ENCODE peak calls at places on chromosomes 1 and 21, in five cellular contexts. One of them, this sample, is unnamed.

GRCh38 chr1:241356519-241357365 is at the start of gene RGS7:
- DNase-seq in right atrium auricular region: no peak
- DNase-seq in cerebellar cortex: peak; percentile 73
- DNase-seq in stimulated activated CD4-positive, alpha-beta T cell treated with anti-CD3 and anti-CD28 coated beads, Interleukin-2, amount 100 ng/mL, for 48 hours: no peak
- DNase-seq in 8988T: peak; percentile 78
- DNase-seq in this sample: peak; percentile 35

GRCh38 chr1:151993734-151994496 is at the start of gene S100A10:
- DNase-seq in cerebellar cortex: no peak
- DNase-seq in right atrium auricular region: peak; percentile 88
- DNase-seq in 8988T: peak; percentile 42
- DNase-seq in stimulated activated CD4-positive, alpha-beta T cell treated with anti-CD3 and anti-CD28 coated beads, Interleukin-2, amount 100 ng/mL, for 48 hours: peak; percentile 50
- DNase-seq in this sample: peak; percentile 77

GRCh38 chr1:199272107-199272506 is 633.3 kb downstream of the PTPRC start:
- DNase-seq in stimulated activated CD4-positive, alpha-beta T cell treated with anti-CD3 and anti-CD28 coated beads, Interleukin-2, amount 100 ng/mL, for 48 hours: no peak
- DNase-seq in 8988T: no peak
- DNase-seq in cerebellar cortex: no peak
- DNase-seq in right atrium auricular region: no peak
- DNase-seq in this sample: peak; percentile 3

GRCh38 chr1:23578311-23578996 is 19.2 kb upstream of the ID3 start:
- DNase-seq in stimulated activated CD4-positive, alpha-beta T cell treated with anti-CD3 and anti-CD28 coated beads, Interleukin-2, amount 100 ng/mL, for 48 hours: no peak
- DNase-seq in right atrium auricular region: no peak
- DNase-seq in 8988T: no peak
- DNase-seq in cerebellar cortex: no peak
- DNase-seq in this sample: no peak

GRCh38 chr1:30877205-30877912 is 31.2 kb downstream of the SDC3 start:
- DNase-seq in 8988T: no peak
- DNase-seq in right atrium auricular region: peak; percentile 91
- DNase-seq in stimulated activated CD4-positive, alpha-beta T cell treated with anti-CD3 and anti-CD28 coated beads, Interleukin-2, amount 100 ng/mL, for 48 hours: no peak
- DNase-seq in cerebellar cortex: no peak
- DNase-seq in this sample: peak; percentile 72

GRCh38 chr1:15430787-15431570 is 7.3 kb upstream of the CTRC start:
- DNase-seq in 8988T: no peak
- DNase-seq in stimulated activated CD4-positive, alpha-beta T cell treated with anti-CD3 and anti-CD28 coated beads, Interleukin-2, amount 100 ng/mL, for 48 hours: peak; percentile 76
- DNase-seq in right atrium auricular region: no peak
- DNase-seq in cerebellar cortex: peak; percentile 56
- DNase-seq in this sample: peak; percentile 88

GRCh38 chr1:161044908-161045748 is 649 bp downstream of the USF1 start:
- DNase-seq in cerebellar cortex: peak; percentile 74
- DNase-seq in right atrium auricular region: peak; percentile 84
- DNase-seq in stimulated activated CD4-positive, alpha-beta T cell treated with anti-CD3 and anti-CD28 coated beads, Interleukin-2, amount 100 ng/mL, for 48 hours: no peak
- DNase-seq in 8988T: peak; percentile 66
- DNase-seq in this sample: peak; percentile 73

GRCh38 chr1:53089478-53090226 is 27.6 kb downstream of the PODN start:
- DNase-seq in 8988T: no peak
- DNase-seq in stimulated activated CD4-positive, alpha-beta T cell treated with anti-CD3 and anti-CD28 coated beads, Interleukin-2, amount 100 ng/mL, for 48 hours: no peak
- DNase-seq in right atrium auricular region: no peak
- DNase-seq in cerebellar cortex: no peak
- DNase-seq in this sample: no peak

GRCh38 chr1:246435421-246436041 is 71.5 kb downstream of the SMYD3 start:
- DNase-seq in cerebellar cortex: no peak
- DNase-seq in 8988T: no peak
- DNase-seq in right atrium auricular region: no peak
- DNase-seq in stimulated activated CD4-positive, alpha-beta T cell treated with anti-CD3 and anti-CD28 coated beads, Interleukin-2, amount 100 ng/mL, for 48 hours: no peak
- DNase-seq in this sample: no peak

GRCh38 chr1:98221926-98222325 is 301.1 kb upstream of the DPYD start:
- DNase-seq in cerebellar cortex: no peak
- DNase-seq in right atrium auricular region: no peak
- DNase-seq in stimulated activated CD4-positive, alpha-beta T cell treated with anti-CD3 and anti-CD28 coated beads, Interleukin-2, amount 100 ng/mL, for 48 hours: no peak
- DNase-seq in 8988T: no peak
- DNase-seq in this sample: no peak

GRCh38 chr21:43809346-43809799 is 20.0 kb downstream of the RRP1 start:
- DNase-seq in cerebellar cortex: no peak
- DNase-seq in stimulated activated CD4-positive, alpha-beta T cell treated with anti-CD3 and anti-CD28 coated beads, Interleukin-2, amount 100 ng/mL, for 48 hours: no peak
- DNase-seq in right atrium auricular region: no peak
- DNase-seq in 8988T: no peak
- DNase-seq in this sample: no peak

GRCh38 chr1:167161242-167161641 is 59.4 kb upstream of the POU2F1 start:
- DNase-seq in 8988T: no peak
- DNase-seq in right atrium auricular region: no peak
- DNase-seq in cerebellar cortex: no peak
- DNase-seq in stimulated activated CD4-positive, alpha-beta T cell treated with anti-CD3 and anti-CD28 coated beads, Interleukin-2, amount 100 ng/mL, for 48 hours: no peak
- DNase-seq in this sample: no peak

GRCh38 chr1:29324771-29325351 is 88.5 kb downstream of the PTPRU start:
- DNase-seq in right atrium auricular region: no peak
- DNase-seq in cerebellar cortex: no peak
- DNase-seq in 8988T: no peak
- DNase-seq in stimulated activated CD4-positive, alpha-beta T cell treated with anti-CD3 and anti-CD28 coated beads, Interleukin-2, amount 100 ng/mL, for 48 hours: no peak
- DNase-seq in this sample: no peak

GRCh38 chr1:187517508-187517907 is 688.8 kb downstream of the PLA2G4A start:
- DNase-seq in 8988T: no peak
- DNase-seq in cerebellar cortex: no peak
- DNase-seq in stimulated activated CD4-positive, alpha-beta T cell treated with anti-CD3 and anti-CD28 coated beads, Interleukin-2, amount 100 ng/mL, for 48 hours: no peak
- DNase-seq in right atrium auricular region: no peak
- DNase-seq in this sample: no peak

GRCh38 chr21:34796518-34797201 is 127.9 kb downstream of the CLIC6 start:
- DNase-seq in right atrium auricular region: no peak
- DNase-seq in stimulated activated CD4-positive, alpha-beta T cell treated with anti-CD3 and anti-CD28 coated beads, Interleukin-2, amount 100 ng/mL, for 48 hours: no peak
- DNase-seq in cerebellar cortex: no peak
- DNase-seq in 8988T: no peak
- DNase-seq in this sample: no peak

This sample was measured in body of pancreas.